ENCODE peak calls at places on chromosomes 6 and 20, in six cellular contexts. One of them, this sample, is unnamed.

GRCh38 chr20:15187612-15188011 is 850.2 kb upstream of the FLRT3 start:
- DNase-seq in fibroblast of pulmonary artery: no peak
- DNase-seq in mammary epithelial cell: no peak
- DNase-seq in mesothelial cell of epicardium: no peak
- DNase-seq in stromal cell of bone marrow: no peak
- DNase-seq in kidney tubule cell: no peak
- DNase-seq in this sample: no peak

GRCh38 chr6:18680842-18681241 is 293.7 kb downstream of the RNF144B start:
- DNase-seq in fibroblast of pulmonary artery: no peak
- DNase-seq in mammary epithelial cell: no peak
- DNase-seq in mesothelial cell of epicardium: no peak
- DNase-seq in stromal cell of bone marrow: no peak
- DNase-seq in kidney tubule cell: no peak
- DNase-seq in this sample: no peak

GRCh38 chr6:126764696-126765095 is 353.8 kb upstream of the RSPO3 start:
- DNase-seq in fibroblast of pulmonary artery: no peak
- DNase-seq in mammary epithelial cell: no peak
- DNase-seq in mesothelial cell of epicardium: no peak
- DNase-seq in stromal cell of bone marrow: no peak
- DNase-seq in kidney tubule cell: no peak
- DNase-seq in this sample: no peak

GRCh38 chr6:158506577-158506976 is 53.3 kb upstream of the TMEM181 start:
- DNase-seq in fibroblast of pulmonary artery: peak; percentile 13
- DNase-seq in mammary epithelial cell: no peak
- DNase-seq in mesothelial cell of epicardium: no peak
- DNase-seq in stromal cell of bone marrow: no peak
- DNase-seq in kidney tubule cell: no peak
- DNase-seq in this sample: no peak

GRCh38 chr6:53587291-53587690 is 42.4 kb upstream of the GCLC start:
- DNase-seq in fibroblast of pulmonary artery: no peak
- DNase-seq in mammary epithelial cell: peak; percentile 65
- DNase-seq in mesothelial cell of epicardium: no peak
- DNase-seq in stromal cell of bone marrow: no peak
- DNase-seq in kidney tubule cell: no peak
- DNase-seq in this sample: no peak

GRCh38 chr6:137233561-137234504 is 14.6 kb upstream of the IFNGR1 start:
- DNase-seq in fibroblast of pulmonary artery: peak; percentile 98
- DNase-seq in mammary epithelial cell: peak; percentile 85
- DNase-seq in mesothelial cell of epicardium: no peak
- DNase-seq in stromal cell of bone marrow: peak; percentile 96
- DNase-seq in kidney tubule cell: peak; percentile 97
- DNase-seq in this sample: peak; percentile 65

GRCh38 chr20:39107741-39108140 is 145.6 kb downstream of the DHX35 start:
- DNase-seq in fibroblast of pulmonary artery: peak; percentile 15
- DNase-seq in mammary epithelial cell: no peak
- DNase-seq in mesothelial cell of epicardium: no peak
- DNase-seq in stromal cell of bone marrow: peak; percentile 3
- DNase-seq in kidney tubule cell: peak; percentile 41
- DNase-seq in this sample: no peak

GRCh38 chr6:90273863-90274262 is 22.8 kb downstream of the BACH2 start:
- DNase-seq in fibroblast of pulmonary artery: no peak
- DNase-seq in mammary epithelial cell: no peak
- DNase-seq in mesothelial cell of epicardium: no peak
- DNase-seq in stromal cell of bone marrow: no peak
- DNase-seq in kidney tubule cell: no peak
- DNase-seq in this sample: no peak

GRCh38 chr6:73985891-73986290 is 289.9 kb downstream of the CD109 start:
- DNase-seq in fibroblast of pulmonary artery: peak; percentile 11
- DNase-seq in mammary epithelial cell: peak; percentile 45
- DNase-seq in mesothelial cell of epicardium: no peak
- DNase-seq in stromal cell of bone marrow: peak; percentile 35
- DNase-seq in kidney tubule cell: peak; percentile 1
- DNase-seq in this sample: no peak

GRCh38 chr6:42403415-42403814 is 48.3 kb downstream of the TRERF1 start:
- DNase-seq in fibroblast of pulmonary artery: peak; percentile 25
- DNase-seq in mammary epithelial cell: peak; percentile 52
- DNase-seq in mesothelial cell of epicardium: no peak
- DNase-seq in stromal cell of bone marrow: no peak
- DNase-seq in kidney tubule cell: no peak
- DNase-seq in this sample: no peak

GRCh38 chr6:36312854-36313627 is 23.6 kb downstream of the BNIP5 start:
- DNase-seq in fibroblast of pulmonary artery: no peak
- DNase-seq in mammary epithelial cell: no peak
- DNase-seq in mesothelial cell of epicardium: no peak
- DNase-seq in stromal cell of bone marrow: no peak
- DNase-seq in kidney tubule cell: no peak
- DNase-seq in this sample: no peak

GRCh38 chr6:108544586-108544985 is 16.1 kb upstream of the FOXO3 start:
- DNase-seq in fibroblast of pulmonary artery: peak; percentile 62
- DNase-seq in mammary epithelial cell: no peak
- DNase-seq in mesothelial cell of epicardium: no peak
- DNase-seq in stromal cell of bone marrow: no peak
- DNase-seq in kidney tubule cell: no peak
- DNase-seq in this sample: no peak

GRCh38 chr6:136371117-136371696 is 81.6 kb upstream of the BCLAF1 start:
- DNase-seq in fibroblast of pulmonary artery: no peak
- DNase-seq in mammary epithelial cell: no peak
- DNase-seq in mesothelial cell of epicardium: no peak
- DNase-seq in stromal cell of bone marrow: no peak
- DNase-seq in kidney tubule cell: peak; percentile 38
- DNase-seq in this sample: no peak

GRCh38 chr6:41591859-41592502 is 45.8 kb downstream of the FOXP4 start:
- DNase-seq in fibroblast of pulmonary artery: peak; percentile 66
- DNase-seq in mammary epithelial cell: peak; percentile 41
- DNase-seq in mesothelial cell of epicardium: peak; percentile 91
- DNase-seq in stromal cell of bone marrow: peak; percentile 23
- DNase-seq in kidney tubule cell: peak; percentile 57
- DNase-seq in this sample: no peak

GRCh38 chr6:168120390-168121307 is 41.6 kb upstream of the FRMD1 start:
- DNase-seq in fibroblast of pulmonary artery: no peak
- DNase-seq in mammary epithelial cell: no peak
- DNase-seq in mesothelial cell of epicardium: peak; percentile 17
- DNase-seq in stromal cell of bone marrow: no peak
- DNase-seq in kidney tubule cell: no peak
- DNase-seq in this sample: no peak

GRCh38 chr6:27290065-27290849 is 21.8 kb downstream of the POM121L2 start:
- DNase-seq in fibroblast of pulmonary artery: peak; percentile 38
- DNase-seq in mammary epithelial cell: peak; percentile 68
- DNase-seq in mesothelial cell of epicardium: no peak
- DNase-seq in stromal cell of bone marrow: no peak
- DNase-seq in kidney tubule cell: peak; percentile 88
- DNase-seq in this sample: no peak

GRCh38 chr6:169784941-169785340 is 33.5 kb downstream of the ERMARD start:
- DNase-seq in fibroblast of pulmonary artery: no peak
- DNase-seq in mammary epithelial cell: no peak
- DNase-seq in mesothelial cell of epicardium: no peak
- DNase-seq in stromal cell of bone marrow: no peak
- DNase-seq in kidney tubule cell: no peak
- DNase-seq in this sample: no peak

GRCh38 chr6:118663993-118664985 is 12.9 kb upstream of the CEP85L start:
- DNase-seq in fibroblast of pulmonary artery: no peak
- DNase-seq in mammary epithelial cell: no peak
- DNase-seq in mesothelial cell of epicardium: no peak
- DNase-seq in stromal cell of bone marrow: no peak
- DNase-seq in kidney tubule cell: peak; percentile 65
- DNase-seq in this sample: no peak

GRCh38 chr6:149474108-149474935 is 10.5 kb downstream of the ZC3H12D start:
- DNase-seq in fibroblast of pulmonary artery: no peak
- DNase-seq in mammary epithelial cell: no peak
- DNase-seq in mesothelial cell of epicardium: no peak
- DNase-seq in stromal cell of bone marrow: no peak
- DNase-seq in kidney tubule cell: no peak
- DNase-seq in this sample: no peak

GRCh38 chr20:53387983-53388675 is 205.5 kb downstream of the ZNF217 start:
- DNase-seq in fibroblast of pulmonary artery: no peak
- DNase-seq in mammary epithelial cell: no peak
- DNase-seq in mesothelial cell of epicardium: no peak
- DNase-seq in stromal cell of bone marrow: no peak
- DNase-seq in kidney tubule cell: no peak
- DNase-seq in this sample: no peak

GRCh38 chr6:30836431-30836866 is 47.9 kb upstream of the DDR1 start:
- DNase-seq in fibroblast of pulmonary artery: peak; percentile 84
- DNase-seq in mammary epithelial cell: no peak
- DNase-seq in mesothelial cell of epicardium: no peak
- DNase-seq in stromal cell of bone marrow: peak; percentile 74
- DNase-seq in kidney tubule cell: no peak
- DNase-seq in this sample: no peak

GRCh38 chr6:87944541-87944954 is 103.1 kb upstream of the SPACA1 start:
- DNase-seq in fibroblast of pulmonary artery: peak; percentile 41
- DNase-seq in mammary epithelial cell: peak; percentile 93
- DNase-seq in mesothelial cell of epicardium: peak; percentile 58
- DNase-seq in stromal cell of bone marrow: peak; percentile 54
- DNase-seq in kidney tubule cell: peak; percentile 72
- DNase-seq in this sample: peak; percentile 94

GRCh38 chr20:47070176-47070575 is 175.5 kb downstream of the EYA2 start:
- DNase-seq in fibroblast of pulmonary artery: peak; percentile 1
- DNase-seq in mammary epithelial cell: no peak
- DNase-seq in mesothelial cell of epicardium: no peak
- DNase-seq in stromal cell of bone marrow: no peak
- DNase-seq in kidney tubule cell: no peak
- DNase-seq in this sample: no peak

GRCh38 chr20:10557685-10558084 is 116.1 kb downstream of the JAG1 start:
- DNase-seq in fibroblast of pulmonary artery: no peak
- DNase-seq in mammary epithelial cell: peak; percentile 90
- DNase-seq in mesothelial cell of epicardium: no peak
- DNase-seq in stromal cell of bone marrow: no peak
- DNase-seq in kidney tubule cell: peak; percentile 33
- DNase-seq in this sample: peak; percentile 70